ENCODE peak calls at places on chromosomes 7 and 10, in four cellular contexts. B is HCT116, A is tibial artery, H is astrocyte of the spinal cord. S is an unnamed sample.

GRCh38 chr7:50164552-50165220 is 71.6 kb upstream of the ZPBP start:
- DNase-seq in H (no peak), B (no peak), A (no peak), S (no peak)

GRCh38 chr10:132396495-132397035 is 435 bp upstream of the PWWP2B start:
- DNase-seq in A (no peak), B (no peak), H (no peak), S (peak)

GRCh38 chr7:143407296-143408246 is 1.1 kb downstream of the EPHA1 start:
- DNase-seq in B (no peak), H (no peak), A (no peak), S (no peak)

GRCh38 chr10:29714096-29714874 is 79.5 kb upstream of the SVIL start:
- DNase-seq in H (peak), B (peak), A (no peak), S (no peak)

GRCh38 chr10:10892290-10892875 is 125.3 kb upstream of the CELF2 start:
- DNase-seq in A (no peak), H (no peak), B (no peak), S (no peak)

GRCh38 chr10:13659887-13660544 is 73.3 kb downstream of the PRPF18 start:
- DNase-seq in B (no peak), H (peak), A (peak), S (peak)

GRCh38 chr7:26375604-26376207 is 84.0 kb downstream of the SNX10 start:
- DNase-seq in B (no peak), A (no peak), H (no peak), S (no peak)

GRCh38 chr10:58700576-58700975 is 187.9 kb downstream of the BICC1 start:
- DNase-seq in H (no peak), A (no peak), B (no peak), S (no peak)

GRCh38 chr7:75711634-75712494 is 26.9 kb downstream of the HIP1 start:
- DNase-seq in B (no peak), H (peak), A (peak), S (no peak)

GRCh38 chr10:118842826-118843624 is 88.3 kb upstream of the CACUL1 start:
- DNase-seq in A (no peak), H (no peak), B (no peak), S (no peak)

GRCh38 chr10:118843647-118844265 is 89.0 kb upstream of the CACUL1 start:
- DNase-seq in B (no peak), H (no peak), A (no peak), S (no peak)

GRCh38 chr10:118840071-118840775 is 85.5 kb upstream of the CACUL1 start:
- DNase-seq in A (no peak), H (no peak), B (peak), S (no peak)

GRCh38 chr10:118840776-118841468 is 86.2 kb upstream of the CACUL1 start:
- DNase-seq in B (no peak), H (no peak), A (no peak), S (no peak)

GRCh38 chr10:118841881-118842605 is 87.3 kb upstream of the CACUL1 start:
- DNase-seq in B (no peak), A (no peak), H (no peak), S (no peak)
- H3K4me3 ChIP-seq in B (no peak), A (no peak), H (no peak), S (no peak)

GRCh38 chr7:65268782-65269149 is 104.9 kb upstream of the ZNF92 start:
- DNase-seq in B (no peak), A (no peak), H (no peak), S (no peak)
- H3K4me3 ChIP-seq in B (peak), A (peak), H (no peak), S (no peak)

DNA sequence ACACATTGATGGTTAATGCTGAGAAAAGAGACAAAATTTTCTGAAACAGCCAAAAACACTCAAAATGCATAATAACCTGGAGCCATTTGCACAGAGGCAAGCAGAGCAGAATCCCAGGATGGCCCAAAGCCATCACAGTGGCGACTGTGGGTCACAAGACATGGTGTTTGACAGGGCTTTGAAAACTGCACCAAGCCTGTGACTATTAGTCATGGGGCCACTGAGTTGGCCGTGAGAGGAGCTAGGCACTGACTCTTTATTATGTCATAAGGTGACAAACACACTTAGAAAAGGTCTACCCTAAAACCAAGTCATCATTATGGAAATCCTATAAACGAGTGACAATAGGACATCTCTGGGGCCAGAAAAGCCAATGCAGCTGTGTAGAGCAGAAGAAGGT is 23.9 kb downstream of the DRGX start:
- DNase-seq in H (no peak), A (no peak), B (no peak), S (no peak)
- H3K4me3 ChIP-seq in H (no peak), A (no peak), B (no peak), S (no peak)

GRCh38 chr10:22713853-22714523 is 390 bp downstream of the PIP4K2A start:
- DNase-seq in H (no peak), B (no peak), A (peak), S (peak)

GRCh38 chr10:22716943-22717342 is 2.6 kb upstream of the PIP4K2A start:
- DNase-seq in H (no peak), B (no peak), A (no peak), S (no peak)

GRCh38 chr10:22712959-22713852 is 1.2 kb downstream of the PIP4K2A start:
- DNase-seq in A (no peak), B (no peak), H (peak), S (peak)

GRCh38 chr10:22714524-22715289 is at the start of gene PIP4K2A:
- DNase-seq in B (peak), H (peak), A (peak), S (peak)

DNA sequence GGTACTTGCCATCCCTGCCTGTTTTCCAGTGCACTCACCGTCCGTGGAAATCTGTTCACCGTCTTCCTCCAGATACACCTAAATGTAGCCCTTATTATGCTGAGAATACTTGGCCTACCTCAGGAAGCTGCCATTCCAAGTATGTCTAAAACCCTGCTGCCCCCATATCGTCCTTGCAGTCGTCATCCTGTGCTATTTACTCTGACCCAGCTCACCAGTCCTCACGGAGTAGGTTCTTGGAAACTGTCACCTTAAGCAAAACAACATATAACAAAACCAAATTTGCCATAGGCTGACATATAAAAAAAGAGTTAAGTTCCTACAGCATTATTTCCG is 880 bp upstream of the PIP4K2A start:
- DNase-seq in H (no peak), B (no peak), A (no peak), S (no peak)
- H3K4me3 ChIP-seq in H (no peak), B (no peak), A (no peak), S (no peak)

GRCh38 chr7:93062599-93062998 is 55.2 kb downstream of the SAMD9 start:
- DNase-seq in A (no peak), B (no peak), H (no peak), S (no peak)
- H3K4me3 ChIP-seq in A (no peak), B (no peak), H (no peak), S (no peak)